ENCODE peak calls at places on chromosomes 5 and 9, in six cellular contexts. W is Caco-2, R is sigmoid colon, B is Calu3, Q is AG09309, D is hepatocyte. C is an unnamed sample.

GRCh38 chr9:127130661-127131538 is 8.5 kb upstream of the ANGPTL2 start:
- DNase-seq in W (no peak), R (peak; percentile 93), B (no peak), Q (peak; percentile 96), D (peak; percentile 75), C (peak; percentile 65)

GRCh38 chr9:81716409-81716808 is 27.1 kb upstream of the TLE1 start:
- DNase-seq in W (no peak), R (no peak), B (no peak), Q (no peak), D (no peak), C (peak; percentile 59)

GRCh38 chr5:78568212-78568611 is 80.4 kb downstream of the LHFPL2 start:
- DNase-seq in W (no peak), R (no peak), B (peak; percentile 74), Q (no peak), D (no peak), C (no peak)

GRCh38 chr9:111076043-111076442 is 37.8 kb upstream of the LPAR1 start:
- DNase-seq in W (no peak), R (no peak), B (no peak), Q (no peak), D (no peak), C (no peak)

GRCh38 chr9:37801287-37801850 is 772 bp downstream of the DCAF10 start:
- DNase-seq in W (peak; percentile 38), R (no peak), B (no peak), Q (no peak), D (peak; percentile 64), C (no peak)

GRCh38 chr5:138809391-138809790 is 56.2 kb downstream of the CTNNA1 start:
- DNase-seq in W (no peak), R (no peak), B (no peak), Q (no peak), D (no peak), C (no peak)

GRCh38 chr9:120393386-120394057 is 186.4 kb downstream of the CDK5RAP2 start:
- DNase-seq in W (no peak), R (peak; percentile 53), B (no peak), Q (no peak), D (no peak), C (no peak)

GRCh38 chr5:88172847-88173758 is 95.5 kb downstream of the TMEM161B start:
- DNase-seq in W (peak; percentile 30), R (no peak), B (peak; percentile 45), Q (no peak), D (peak; percentile 24), C (no peak)

DNA sequence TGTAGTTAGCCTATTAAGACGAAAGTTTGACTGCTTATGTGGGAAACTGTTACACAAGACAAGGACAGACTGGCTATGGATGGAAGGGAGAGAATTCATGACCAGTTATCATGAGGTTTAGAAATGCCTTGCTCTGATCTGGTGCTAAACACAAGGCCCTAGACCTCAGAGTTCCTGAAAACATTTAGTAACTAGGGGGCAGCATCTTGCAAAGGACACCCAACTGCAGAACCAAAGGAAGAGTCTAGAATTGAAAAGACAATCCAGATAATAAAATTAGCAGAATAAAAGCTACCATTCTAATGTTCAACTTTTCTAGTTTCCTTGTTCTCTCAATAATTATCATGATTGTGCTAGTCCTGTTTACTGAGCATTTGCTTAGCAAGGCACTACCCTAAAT is 130.5 kb upstream of the GPR151 start:
- DNase-seq in W (no peak), R (no peak), B (no peak), Q (no peak), D (no peak), C (no peak)
- TF ChIP-seq CTCF in W (no peak), R (no peak), B (no peak), Q (peak; percentile 23), D (no peak), C (no peak)

GRCh38 chr9:116152941-116153764 is 438 bp upstream of the PAPPA start:
- DNase-seq in W (no peak), R (no peak), B (no peak), Q (no peak), D (no peak), C (peak; percentile 85)

GRCh38 chr9:116151966-116152381 is 1.6 kb upstream of the PAPPA start:
- DNase-seq in W (no peak), R (no peak), B (no peak), Q (peak; percentile 82), D (peak; percentile 26), C (peak; percentile 86)

GRCh38 chr9:116151199-116151598 is 2.4 kb upstream of the PAPPA start:
- DNase-seq in W (no peak), R (no peak), B (no peak), Q (no peak), D (no peak), C (no peak)

GRCh38 chr9:116153765-116154333 is at the start of gene PAPPA:
- DNase-seq in W (no peak), R (no peak), B (no peak), Q (no peak), D (peak; percentile 24), C (no peak)

DNA sequence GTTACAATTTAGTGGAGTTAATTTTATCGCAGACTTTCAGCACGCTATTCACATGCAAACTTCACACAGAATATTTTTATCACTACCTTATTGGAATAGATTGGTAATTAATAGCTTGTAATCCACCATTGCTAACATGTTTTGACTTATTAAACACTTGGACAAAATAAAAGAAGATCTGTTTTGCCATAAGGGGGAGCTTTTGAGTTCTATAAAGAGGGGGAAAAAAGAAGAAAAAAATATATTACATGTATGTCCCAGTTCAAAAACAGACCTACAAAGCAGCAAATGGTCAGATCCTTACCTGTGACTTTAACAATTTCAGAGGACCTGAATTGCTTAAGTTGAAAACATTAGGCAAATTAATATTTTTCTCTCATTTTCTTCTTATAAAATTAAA is 1.2 kb upstream of the PAPPA start:
- DNase-seq in W (no peak), R (no peak), B (no peak), Q (no peak), D (peak; percentile 48), C (no peak)
- TF ChIP-seq CTCF in W (peak; percentile 7), R (no peak), B (no peak), Q (peak; percentile 31), D (peak; percentile 59), C (peak; percentile 16)

DNA sequence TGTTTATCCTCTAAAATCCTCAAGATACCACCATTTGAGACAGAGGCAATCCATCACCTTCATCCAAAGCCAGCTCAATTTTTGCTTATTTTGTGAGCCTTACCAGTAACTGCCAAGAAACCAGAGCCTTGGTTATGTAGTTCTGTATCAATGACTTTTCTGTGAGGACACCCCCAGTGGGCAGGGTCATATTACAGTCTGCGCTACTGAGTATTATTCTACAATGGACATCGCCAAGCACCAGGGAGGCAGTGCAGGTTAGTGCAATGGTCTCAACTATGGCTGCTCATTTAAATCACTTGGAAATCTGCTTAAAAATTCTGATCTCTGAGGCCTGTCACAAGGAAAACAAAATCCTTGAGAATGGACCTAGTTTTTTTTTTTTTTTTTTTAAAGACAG is 90.5 kb upstream of the NIPAL4 start:
- DNase-seq in W (no peak), R (no peak), B (no peak), Q (no peak), D (no peak), C (no peak)
- TF ChIP-seq CTCF in W (no peak), R (no peak), B (no peak), Q (no peak), D (no peak), C (no peak)

GRCh38 chr9:108136646-108137045 is 647.1 kb upstream of the KLF4 start:
- DNase-seq in W (no peak), R (no peak), B (no peak), Q (no peak), D (no peak), C (no peak)

GRCh38 chr9:108142504-108143201 is 653.1 kb upstream of the KLF4 start:
- DNase-seq in W (no peak), R (peak; percentile 97), B (no peak), Q (peak; percentile 85), D (peak; percentile 65), C (peak; percentile 51)

GRCh38 chr9:108142142-108142503 is 652.6 kb upstream of the KLF4 start:
- DNase-seq in W (no peak), R (no peak), B (no peak), Q (no peak), D (no peak), C (no peak)

GRCh38 chr9:108134501-108135128 is 645.0 kb upstream of the KLF4 start:
- DNase-seq in W (no peak), R (no peak), B (no peak), Q (no peak), D (no peak), C (no peak)

DNA sequence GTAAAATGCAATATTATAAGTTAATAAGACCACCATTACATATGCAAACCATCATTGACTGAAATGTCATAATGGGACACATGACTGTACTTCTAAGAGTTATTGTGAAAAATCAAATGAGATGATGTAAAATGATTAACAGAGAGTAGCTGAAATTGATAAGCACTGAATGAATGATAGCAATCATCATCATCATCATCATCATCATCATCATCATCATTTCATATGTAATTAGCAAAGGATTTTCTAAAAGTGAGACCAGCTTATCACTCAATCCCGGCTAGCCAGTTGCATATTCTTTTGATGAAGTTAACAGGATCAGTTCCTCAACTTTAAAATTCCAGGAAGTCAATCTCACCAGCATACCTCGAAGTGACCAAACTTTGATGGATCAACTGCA is 650.3 kb upstream of the KLF4 start:
- DNase-seq in W (no peak), R (no peak), B (no peak), Q (no peak), D (no peak), C (no peak)
- TF ChIP-seq CTCF in W (no peak), R (no peak), B (no peak), Q (no peak), D (no peak), C (no peak)

DNA sequence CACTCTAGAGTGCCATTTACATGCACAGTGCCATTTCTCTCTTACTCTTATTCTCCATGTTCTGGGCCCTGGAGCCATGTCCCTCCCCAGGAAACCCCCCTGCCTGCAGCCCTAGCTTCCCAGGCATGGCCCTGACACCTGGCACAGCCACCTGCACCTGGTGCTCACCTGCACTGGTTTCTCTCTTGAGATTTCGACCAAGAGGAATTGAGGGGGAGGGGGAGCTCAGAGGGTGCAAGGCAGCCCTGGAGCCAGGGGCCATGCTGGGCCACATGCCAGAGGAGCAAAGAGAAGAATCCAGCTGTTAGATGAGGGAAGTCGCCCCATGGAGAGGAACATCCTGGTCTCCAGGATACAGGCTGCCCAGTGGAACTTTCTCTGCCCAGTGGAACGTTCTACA is 65.0 kb upstream of the RAPGEF1 start:
- DNase-seq in W (no peak), R (no peak), B (no peak), Q (no peak), D (no peak), C (no peak)
- TF ChIP-seq CTCF in W (no peak), R (no peak), B (no peak), Q (no peak), D (no peak), C (no peak)

GRCh38 chr5:93789173-93790070 is 48.0 kb upstream of the POU5F2 start:
- DNase-seq in W (no peak), R (no peak), B (no peak), Q (peak; percentile 57), D (no peak), C (peak; percentile 13)

GRCh38 chr5:93794954-93795353 is 53.6 kb upstream of the POU5F2 start:
- DNase-seq in W (peak; percentile 42), R (no peak), B (no peak), Q (no peak), D (peak; percentile 12), C (no peak)

GRCh38 chr5:93790401-93790800 is 49.0 kb upstream of the POU5F2 start:
- DNase-seq in W (no peak), R (no peak), B (no peak), Q (peak; percentile 24), D (no peak), C (peak; percentile 7)

GRCh38 chr5:93793159-93793781 is 51.9 kb upstream of the POU5F2 start:
- DNase-seq in W (no peak), R (no peak), B (no peak), Q (no peak), D (no peak), C (no peak)

GRCh38 chr5:93791520-93791972 is 50.1 kb upstream of the POU5F2 start:
- DNase-seq in W (no peak), R (no peak), B (no peak), Q (no peak), D (peak; percentile 5), C (peak; percentile 5)
- TF ChIP-seq CTCF in W (no peak), R (no peak), B (no peak), Q (no peak), D (no peak), C (no peak)

C was measured in brain microvascular endothelial cell.